ENCODE peak calls at places on chromosomes 11 and 22, in seven cellular contexts. One of them, this sample, is unnamed.

GRCh38 chr11:64357904-64358535 is 942 bp upstream of the RPS6KA4 start:
- DNase-seq in globus pallidus: no peak
- DNase-seq in HFF-Myc: no peak
- DNase-seq in fibroblast of the aortic adventitia: no peak
- DNase-seq in COR-L47: no peak
- DNase-seq in EH: peak; percentile 32
- DNase-seq in spleen: no peak
- DNase-seq in this sample: no peak

GRCh38 chr11:86947541-86947940 is 7.7 kb downstream of the FZD4 start:
- DNase-seq in fibroblast of the aortic adventitia: peak; percentile 42
- DNase-seq in EH: peak; percentile 79
- DNase-seq in spleen: no peak
- DNase-seq in COR-L47: no peak
- DNase-seq in HFF-Myc: no peak
- DNase-seq in globus pallidus: no peak
- DNase-seq in this sample: no peak

GRCh38 chr11:18907391-18907790 is 31.8 kb downstream of the MRGPRX1 start:
- DNase-seq in HFF-Myc: no peak
- DNase-seq in EH: no peak
- DNase-seq in COR-L47: no peak
- DNase-seq in globus pallidus: no peak
- DNase-seq in spleen: no peak
- DNase-seq in fibroblast of the aortic adventitia: no peak
- DNase-seq in this sample: no peak

GRCh38 chr22:39253427-39254070 is 8.8 kb upstream of the PDGFB start:
- DNase-seq in fibroblast of the aortic adventitia: peak; percentile 80
- DNase-seq in COR-L47: peak; percentile 52
- DNase-seq in globus pallidus: no peak
- DNase-seq in spleen: no peak
- DNase-seq in HFF-Myc: peak; percentile 52
- DNase-seq in EH: peak; percentile 85
- DNase-seq in this sample: no peak

GRCh38 chr11:45899448-45900174 is 7.5 kb downstream of the FREY1 start:
- DNase-seq in EH: peak; percentile 89
- DNase-seq in fibroblast of the aortic adventitia: peak; percentile 80
- DNase-seq in COR-L47: peak; percentile 91
- DNase-seq in spleen: peak; percentile 88
- DNase-seq in globus pallidus: peak; percentile 94
- DNase-seq in HFF-Myc: peak; percentile 72
- DNase-seq in this sample: peak; percentile 89

GRCh38 chr11:114291847-114292680 is 4.1 kb upstream of the NNMT start:
- DNase-seq in globus pallidus: no peak
- DNase-seq in COR-L47: no peak
- DNase-seq in HFF-Myc: no peak
- DNase-seq in spleen: no peak
- DNase-seq in EH: peak; percentile 92
- DNase-seq in fibroblast of the aortic adventitia: peak; percentile 92
- DNase-seq in this sample: no peak

GRCh38 chr11:118033443-118033842 is 43.4 kb upstream of the TMPRSS4 start:
- DNase-seq in HFF-Myc: no peak
- DNase-seq in fibroblast of the aortic adventitia: no peak
- DNase-seq in COR-L47: no peak
- DNase-seq in globus pallidus: no peak
- DNase-seq in EH: no peak
- DNase-seq in spleen: no peak
- DNase-seq in this sample: no peak

GRCh38 chr11:134332189-134332631 is 422 bp downstream of the GLB1L2 start:
- DNase-seq in globus pallidus: peak; percentile 5
- DNase-seq in HFF-Myc: no peak
- DNase-seq in spleen: peak; percentile 85
- DNase-seq in COR-L47: peak; percentile 34
- DNase-seq in fibroblast of the aortic adventitia: no peak
- DNase-seq in EH: no peak
- DNase-seq in this sample: peak; percentile 35

GRCh38 chr22:37132773-37133172 is 16.9 kb downstream of the IL2RB start:
- DNase-seq in fibroblast of the aortic adventitia: no peak
- DNase-seq in spleen: no peak
- DNase-seq in EH: no peak
- DNase-seq in HFF-Myc: no peak
- DNase-seq in globus pallidus: no peak
- DNase-seq in COR-L47: no peak
- DNase-seq in this sample: no peak

GRCh38 chr22:23126165-23127054 is 15.4 kb downstream of the RSPH14 start:
- DNase-seq in HFF-Myc: no peak
- DNase-seq in spleen: no peak
- DNase-seq in fibroblast of the aortic adventitia: no peak
- DNase-seq in globus pallidus: no peak
- DNase-seq in EH: no peak
- DNase-seq in COR-L47: no peak
- DNase-seq in this sample: no peak

GRCh38 chr22:23014250-23014649 is 56.1 kb upstream of the GNAZ start:
- DNase-seq in HFF-Myc: no peak
- DNase-seq in COR-L47: no peak
- DNase-seq in fibroblast of the aortic adventitia: no peak
- DNase-seq in EH: no peak
- DNase-seq in globus pallidus: no peak
- DNase-seq in spleen: no peak
- DNase-seq in this sample: no peak

GRCh38 chr11:7977251-7977917 is 9.8 kb upstream of the EIF3F start:
- DNase-seq in EH: peak; percentile 92
- DNase-seq in spleen: no peak
- DNase-seq in fibroblast of the aortic adventitia: peak; percentile 92
- DNase-seq in HFF-Myc: peak; percentile 56
- DNase-seq in COR-L47: no peak
- DNase-seq in globus pallidus: no peak
- DNase-seq in this sample: no peak

GRCh38 chr11:82676483-82677094 is 57.1 kb downstream of the FAM181B start:
- DNase-seq in spleen: no peak
- DNase-seq in globus pallidus: no peak
- DNase-seq in fibroblast of the aortic adventitia: no peak
- DNase-seq in HFF-Myc: no peak
- DNase-seq in EH: peak; percentile 1
- DNase-seq in COR-L47: no peak
- DNase-seq in this sample: no peak

GRCh38 chr11:789951-790350 is at the start of gene CEND1:
- DNase-seq in COR-L47: peak; percentile 50
- DNase-seq in fibroblast of the aortic adventitia: peak; percentile 57
- DNase-seq in HFF-Myc: no peak
- DNase-seq in EH: peak; percentile 65
- DNase-seq in spleen: no peak
- DNase-seq in globus pallidus: peak; percentile 70
- DNase-seq in this sample: no peak

GRCh38 chr11:119337581-119338317 is 2.9 kb downstream of the C1QTNF5 start:
- DNase-seq in globus pallidus: no peak
- DNase-seq in HFF-Myc: peak; percentile 29
- DNase-seq in fibroblast of the aortic adventitia: no peak
- DNase-seq in COR-L47: no peak
- DNase-seq in EH: peak; percentile 89
- DNase-seq in spleen: peak; percentile 66
- DNase-seq in this sample: no peak

GRCh38 chr11:67628710-67629385 is 889 bp downstream of the NUDT8 start:
- DNase-seq in HFF-Myc: no peak
- DNase-seq in spleen: no peak
- DNase-seq in globus pallidus: no peak
- DNase-seq in fibroblast of the aortic adventitia: no peak
- DNase-seq in COR-L47: no peak
- DNase-seq in EH: no peak
- DNase-seq in this sample: no peak

GRCh38 chr11:19519912-19520641 is 192.6 kb upstream of the NAV2 start:
- DNase-seq in EH: peak; percentile 31
- DNase-seq in spleen: no peak
- DNase-seq in HFF-Myc: no peak
- DNase-seq in fibroblast of the aortic adventitia: no peak
- DNase-seq in COR-L47: no peak
- DNase-seq in globus pallidus: no peak
- DNase-seq in this sample: no peak

GRCh38 chr11:119617343-119617713 is 111.7 kb downstream of the NECTIN1 start:
- DNase-seq in HFF-Myc: no peak
- DNase-seq in COR-L47: no peak
- DNase-seq in globus pallidus: peak; percentile 55
- DNase-seq in spleen: no peak
- DNase-seq in EH: no peak
- DNase-seq in fibroblast of the aortic adventitia: no peak
- DNase-seq in this sample: no peak

GRCh38 chr11:64556044-64556720 is 34.8 kb upstream of the SLC22A12 start:
- DNase-seq in globus pallidus: no peak
- DNase-seq in HFF-Myc: no peak
- DNase-seq in spleen: peak; percentile 65
- DNase-seq in COR-L47: no peak
- DNase-seq in EH: no peak
- DNase-seq in fibroblast of the aortic adventitia: no peak
- DNase-seq in this sample: no peak

GRCh38 chr22:49080631-49081030 is 747.0 kb downstream of the BRD1 start:
- DNase-seq in globus pallidus: no peak
- DNase-seq in HFF-Myc: no peak
- DNase-seq in spleen: no peak
- DNase-seq in EH: no peak
- DNase-seq in fibroblast of the aortic adventitia: no peak
- DNase-seq in COR-L47: no peak
- DNase-seq in this sample: no peak

GRCh38 chr11:119374632-119375394 is 6.7 kb downstream of the USP2 start:
- DNase-seq in HFF-Myc: no peak
- DNase-seq in spleen: no peak
- DNase-seq in COR-L47: no peak
- DNase-seq in globus pallidus: peak; percentile 87
- DNase-seq in fibroblast of the aortic adventitia: no peak
- DNase-seq in EH: peak; percentile 42
- DNase-seq in this sample: no peak

GRCh38 chr11:62599069-62599696 is 2.5 kb downstream of the MTA2 start:
- DNase-seq in HFF-Myc: peak; percentile 98
- DNase-seq in globus pallidus: peak; percentile 96
- DNase-seq in spleen: peak; percentile 96
- DNase-seq in EH: peak; percentile 99
- DNase-seq in COR-L47: peak; percentile 97
- DNase-seq in fibroblast of the aortic adventitia: peak; percentile 99
- DNase-seq in this sample: peak; percentile 90

This sample was measured in NCI-H774.